ENCODE peak calls at places on chromosome 1, in five cellular contexts. W is A549, Q is GM23338, S is HCT116, Y is GM12878. R is an unnamed sample.

GRCh38 chr1:85343612-85344255 is 67.3 kb upstream of the BCL10 start:
- DNase-seq in W (no peak), Q (peak; percentile 67), S (no peak), Y (no peak), R (no peak)

GRCh38 chr1:37477198-37477931 is 3.0 kb downstream of the ZC3H12A start:
- DNase-seq in W (peak; percentile 47), Q (peak; percentile 69), S (no peak), Y (peak; percentile 81), R (peak; percentile 33)

GRCh38 chr1:36894824-36895223 is 139.5 kb downstream of the GRIK3 start:
- DNase-seq in W (no peak), Q (no peak), S (no peak), Y (no peak), R (no peak)

GRCh38 chr1:94528271-94528670 is 13.3 kb downstream of the F3 start:
- DNase-seq in W (no peak), Q (peak; percentile 27), S (no peak), Y (no peak), R (no peak)

GRCh38 chr1:109613396-109614147 is 5.8 kb downstream of the GNAT2 start:
- DNase-seq in W (no peak), Q (no peak), S (no peak), Y (no peak), R (no peak)

GRCh38 chr1:67688526-67689219 is 3.7 kb downstream of the GADD45A start:
- DNase-seq in W (no peak), Q (no peak), S (no peak), Y (no peak), R (no peak)

GRCh38 chr1:209657918-209658317 is 5.7 kb upstream of the LAMB3 start:
- DNase-seq in W (no peak), Q (no peak), S (no peak), Y (no peak), R (no peak)

GRCh38 chr1:109789771-109790170 is 26.0 kb upstream of the EPS8L3 start:
- DNase-seq in W (no peak), Q (no peak), S (no peak), Y (no peak), R (no peak)

GRCh38 chr1:84770481-84770880 is 80.2 kb upstream of the SSX2IP start:
- DNase-seq in W (no peak), Q (no peak), S (no peak), Y (no peak), R (no peak)

GRCh38 chr1:103108525-103109150 is 316 bp upstream of the COL11A1 start:
- DNase-seq in W (peak; percentile 4), Q (peak; percentile 89), S (no peak), Y (no peak), R (no peak)

GRCh38 chr1:231460614-231461013 is 38.5 kb upstream of the EGLN1 start:
- DNase-seq in W (no peak), Q (no peak), S (no peak), Y (peak; percentile 40), R (peak; percentile 52)

GRCh38 chr1:30196457-30196856 is 526.9 kb downstream of the MATN1 start:
- DNase-seq in W (no peak), Q (no peak), S (no peak), Y (no peak), R (no peak)

GRCh38 chr1:58528518-58528917 is 18.0 kb downstream of the OMA1 start:
- DNase-seq in W (no peak), Q (no peak), S (no peak), Y (no peak), R (no peak)

GRCh38 chr1:222028151-222028550 is 286.3 kb upstream of the DUSP10 start:
- DNase-seq in W (no peak), Q (no peak), S (no peak), Y (no peak), R (no peak)

GRCh38 chr1:35555212-35555584 is 2.0 kb downstream of the KIAA0319L start:
- DNase-seq in W (no peak), Q (no peak), S (no peak), Y (no peak), R (no peak)

GRCh38 chr1:244010191-244010590 is 40.9 kb upstream of the ZBTB18 start:
- DNase-seq in W (peak; percentile 31), Q (peak; percentile 61), S (no peak), Y (no peak), R (no peak)

GRCh38 chr1:233627823-233628222 is 13.9 kb downstream of the KCNK1 start:
- DNase-seq in W (no peak), Q (no peak), S (no peak), Y (peak; percentile 45), R (no peak)

GRCh38 chr1:8970870-8971337 is 25.2 kb downstream of the CA6 start:
- DNase-seq in W (no peak), Q (no peak), S (no peak), Y (peak; percentile 11), R (peak; percentile 57)

GRCh38 chr1:95321516-95321915 is 87.5 kb downstream of the RWDD3 start:
- DNase-seq in W (no peak), Q (no peak), S (no peak), Y (no peak), R (no peak)

GRCh38 chr1:151475175-151475574 is 15.9 kb upstream of the POGZ start:
- DNase-seq in W (no peak), Q (no peak), S (no peak), Y (peak; percentile 48), R (no peak)

GRCh38 chr1:36369061-36369470 is 16.7 kb downstream of the STK40 start:
- DNase-seq in W (peak; percentile 52), Q (peak; percentile 95), S (peak; percentile 43), Y (no peak), R (peak; percentile 74)

GRCh38 chr1:20281801-20282200 is 8.9 kb upstream of the VWA5B1 start:
- DNase-seq in W (peak; percentile 4), Q (no peak), S (no peak), Y (no peak), R (no peak)

GRCh38 chr1:2983319-2983705 is 38.0 kb upstream of the ACTRT2 start:
- DNase-seq in W (no peak), Q (no peak), S (no peak), Y (no peak), R (no peak)

GRCh38 chr1:54275349-54275748 is 75.4 kb downstream of the MRPL37 start:
- DNase-seq in W (no peak), Q (no peak), S (no peak), Y (no peak), R (no peak)

GRCh38 chr1:54278941-54279422 is 79.0 kb downstream of the MRPL37 start:
- DNase-seq in W (no peak), Q (no peak), S (no peak), Y (no peak), R (no peak)

GRCh38 chr1:54279457-54279856 is 79.5 kb downstream of the MRPL37 start:
- DNase-seq in W (no peak), Q (no peak), S (no peak), Y (no peak), R (no peak)

GRCh38 chr1:54276617-54277450 is 76.9 kb downstream of the MRPL37 start:
- DNase-seq in W (no peak), Q (no peak), S (no peak), Y (no peak), R (no peak)

GRCh38 chr1:54277451-54278355 is 77.7 kb downstream of the MRPL37 start:
- DNase-seq in W (no peak), Q (no peak), S (no peak), Y (peak; percentile 19), R (no peak)
- TF ChIP-seq REST in W (no peak), Q (no peak), S (no peak), Y (no peak), R (no peak)

DNA sequence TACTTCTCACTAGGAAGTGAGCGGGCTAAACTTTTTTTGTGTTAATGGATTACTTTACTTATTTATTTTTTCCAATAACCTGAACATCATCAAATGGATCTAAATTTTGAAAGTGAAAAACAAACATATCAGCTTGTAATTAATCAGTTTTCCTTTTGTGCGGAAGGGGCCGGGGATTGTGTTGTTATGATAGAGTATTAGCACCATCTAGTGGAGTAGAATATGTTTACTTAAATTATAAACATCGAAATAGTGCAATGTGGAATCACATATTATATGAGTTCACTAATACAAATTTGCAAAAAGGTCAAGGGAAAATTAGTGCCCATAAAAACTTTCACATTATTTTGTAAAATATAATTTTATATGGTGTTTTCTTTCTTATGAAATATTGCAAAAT is 9.1 kb downstream of the CFH start:
- DNase-seq in W (peak; percentile 30), Q (peak; percentile 73), S (peak; percentile 23), Y (no peak), R (no peak)
- TF ChIP-seq REST in W (no peak), Q (no peak), S (no peak), Y (no peak), R (no peak)

GRCh38 chr1:23524716-23525401 is 6.2 kb downstream of the E2F2 start:
- DNase-seq in W (no peak), Q (no peak), S (no peak), Y (no peak), R (peak; percentile 91)
- TF ChIP-seq REST in W (no peak), Q (no peak), S (no peak), Y (no peak), R (no peak)

DNA sequence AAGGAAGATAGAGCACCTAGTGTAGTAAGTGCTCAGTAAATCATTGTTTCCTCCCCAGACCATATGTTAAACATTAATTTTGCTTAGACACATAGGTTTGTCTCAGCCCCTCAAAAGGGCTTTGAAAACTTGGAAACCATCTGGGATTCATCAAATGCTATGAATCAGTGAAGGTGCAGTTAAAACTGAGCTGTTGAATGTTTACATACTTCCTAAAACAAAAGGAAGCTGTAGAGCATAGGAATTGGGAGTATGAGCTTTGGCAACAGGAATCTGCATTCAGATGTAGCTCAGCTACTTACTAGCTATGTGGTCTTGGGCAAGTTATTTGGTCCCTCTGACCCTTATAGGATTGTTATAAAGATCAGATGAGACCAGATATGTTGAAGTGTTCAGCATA is 18.7 kb upstream of the PODN start:
- DNase-seq in W (no peak), Q (peak; percentile 31), S (no peak), Y (no peak), R (no peak)
- TF ChIP-seq REST in W (no peak), Q (no peak), S (no peak), Y (no peak), R (no peak)

DNA sequence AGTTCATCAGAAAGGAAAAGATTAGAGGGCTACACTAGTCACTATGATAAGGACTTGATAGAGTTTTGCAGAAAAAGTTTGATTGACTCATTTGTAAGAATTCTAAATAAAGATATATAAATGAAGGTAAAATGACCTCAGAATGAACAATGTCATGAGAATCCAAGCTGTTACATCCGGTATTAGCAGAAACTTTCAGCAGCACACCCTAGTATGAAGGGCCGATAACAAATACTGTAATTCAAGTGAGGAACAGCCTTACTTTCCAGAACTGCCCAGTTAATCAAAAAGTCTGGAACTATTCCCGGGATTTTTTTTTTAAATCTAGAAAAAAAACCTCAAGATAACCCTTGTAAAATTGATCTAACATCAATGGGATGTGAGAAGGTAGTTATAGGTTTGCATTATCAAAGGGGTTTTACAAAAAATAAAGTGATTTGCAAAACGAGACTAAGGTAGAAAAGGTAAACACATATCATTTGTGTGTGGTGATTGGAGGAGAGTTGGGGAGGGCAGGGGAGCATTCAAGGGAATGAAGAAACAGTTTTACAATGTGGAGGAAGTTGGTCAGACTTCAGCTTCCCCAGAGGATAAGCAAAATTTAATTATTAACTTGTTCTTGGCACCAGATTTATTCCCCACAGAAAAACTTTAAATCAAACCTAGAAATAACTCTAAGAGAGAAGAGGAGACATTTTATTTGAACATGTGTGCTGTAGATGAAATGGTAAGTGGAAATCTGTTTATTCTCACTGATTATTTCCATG is 75.9 kb upstream of the VCAM1 start:
- DNase-seq in W (peak; percentile 32), Q (no peak), S (no peak), Y (no peak), R (no peak)
- TF ChIP-seq REST in W (no peak), Q (no peak), S (no peak), Y (no peak), R (no peak)

GRCh38 chr1:39727932-39728317 is 10.8 kb upstream of the PPIE start:
- DNase-seq in W (no peak), Q (no peak), S (no peak), Y (no peak), R (no peak)
- TF ChIP-seq REST in W (no peak), Q (no peak), S (no peak), Y (no peak), R (no peak)

GRCh38 chr1:160416369-160416768 is 16.0 kb downstream of the VANGL2 start:
- DNase-seq in W (peak; percentile 59), Q (peak; percentile 78), S (peak; percentile 36), Y (no peak), R (peak; percentile 9)
- TF ChIP-seq REST in W (no peak), Q (no peak), S (no peak), Y (no peak), R (no peak)

R was measured in HL-60.